ENCODE peak calls at places on chromosomes 1 and 21, in ten cellular contexts. H is fibroblast of mammary gland, C is Peyer's patch, V is epithelial cell of esophagus, F is testis, X is heart left ventricle, J is tibial nerve, S is HL-60, Y is cardiac fibroblast, W is psoas muscle. A is an unnamed sample.

GRCh38 chr1:59020151-59020997 is 236.5 kb upstream of the JUN start:
- DNase-seq in Y (peak; percentile 81), V (peak; percentile 66), S (no peak), J (peak; percentile 51), H (peak; percentile 87), W (peak; percentile 70), F (peak; percentile 55), C (peak; percentile 68), X (peak; percentile 64), A (no peak)

GRCh38 chr1:30522031-30523004 is 201.1 kb downstream of the MATN1 start:
- DNase-seq in V (peak; percentile 55), F (peak; percentile 30), W (peak; percentile 91), C (peak; percentile 3), Y (no peak), S (no peak), H (peak; percentile 86), J (peak; percentile 79), X (peak; percentile 82), A (peak; percentile 46)

GRCh38 chr1:108590947-108591346 is 31.0 kb downstream of the EEIG2 start:
- DNase-seq in W (no peak), H (peak; percentile 95), S (peak; percentile 43), X (no peak), F (no peak), J (no peak), C (no peak), V (peak; percentile 31), Y (peak; percentile 98), A (no peak)

GRCh38 chr1:30085814-30086770 is 637.3 kb downstream of the MATN1 start:
- DNase-seq in C (no peak), X (peak; percentile 54), Y (no peak), F (peak; percentile 86), V (no peak), H (peak; percentile 17), S (no peak), W (peak; percentile 64), J (peak; percentile 34), A (peak; percentile 46)

GRCh38 chr1:228723287-228723686 is 12.0 kb upstream of the RHOU start:
- DNase-seq in Y (no peak), W (no peak), H (no peak), X (no peak), F (no peak), C (no peak), S (no peak), V (no peak), J (no peak), A (no peak)

GRCh38 chr1:161733526-161733925 is 12.2 kb downstream of the FCRLB start:
- DNase-seq in Y (peak; percentile 93), C (no peak), V (peak; percentile 93), X (no peak), F (no peak), H (peak; percentile 96), W (no peak), J (no peak), S (peak; percentile 73), A (no peak)

GRCh38 chr1:8551613-8552093 is 233.7 kb downstream of the SLC45A1 start:
- DNase-seq in J (no peak), F (no peak), S (no peak), H (peak; percentile 29), C (no peak), X (no peak), V (no peak), Y (no peak), W (no peak), A (no peak)

GRCh38 chr1:74468982-74469603 is 43.3 kb downstream of the LRRC53 start:
- DNase-seq in H (peak; percentile 54), Y (peak; percentile 61), V (peak; percentile 54), F (no peak), C (no peak), W (no peak), J (no peak), S (no peak), X (no peak), A (no peak)

GRCh38 chr1:84570436-84571149 is 3.6 kb downstream of the CTBS start:
- DNase-seq in J (no peak), C (no peak), H (peak; percentile 74), S (no peak), V (peak; percentile 28), F (no peak), Y (peak; percentile 59), X (no peak), W (no peak), A (no peak)

GRCh38 chr1:118159578-118159977 is 25.4 kb downstream of the SPAG17 start:
- DNase-seq in F (no peak), S (no peak), Y (no peak), H (no peak), J (no peak), X (no peak), W (no peak), C (no peak), V (no peak), A (no peak)

GRCh38 chr1:12090326-12090725 is 27.2 kb downstream of the TNFRSF8 start:
- DNase-seq in W (no peak), J (no peak), H (no peak), F (no peak), V (no peak), Y (no peak), S (no peak), C (no peak), X (no peak), A (no peak)

GRCh38 chr1:209769171-209769904 is 13.5 kb downstream of the TRAF3IP3 start:
- DNase-seq in H (peak; percentile 86), W (peak; percentile 76), X (peak; percentile 78), J (peak; percentile 64), F (peak; percentile 44), V (peak; percentile 75), C (peak; percentile 87), S (no peak), Y (peak; percentile 94), A (no peak)

GRCh38 chr1:197775282-197776262 is at the start of gene DENND1B:
- DNase-seq in S (peak; percentile 56), Y (peak; percentile 60), W (peak; percentile 83), H (peak; percentile 45), C (peak; percentile 90), X (peak; percentile 82), V (peak; percentile 82), J (peak; percentile 38), F (peak; percentile 80), A (no peak)
- TF ChIP-seq CTCF in S (no peak), Y (no peak), W (peak; percentile 16), H (no peak), C (peak; percentile 14), X (peak; percentile 22), V (no peak), J (peak; percentile 24), F (no peak), A (no peak)

GRCh38 chr21:42048870-42049577 is 22.1 kb upstream of the UMODL1 start:
- DNase-seq in Y (no peak), C (no peak), X (no peak), V (no peak), J (no peak), H (no peak), S (no peak), F (no peak), W (no peak), A (no peak)

GRCh38 chr21:42044871-42045495 is 26.1 kb upstream of the UMODL1 start:
- DNase-seq in W (no peak), J (no peak), X (no peak), V (peak; percentile 42), H (no peak), C (no peak), S (no peak), Y (no peak), F (no peak), A (no peak)

GRCh38 chr21:42051788-42052187 is 19.3 kb upstream of the UMODL1 start:
- DNase-seq in Y (no peak), S (no peak), X (no peak), J (no peak), F (no peak), C (no peak), H (no peak), W (no peak), V (no peak), A (no peak)

GRCh38 chr21:42049578-42050430 is 21.3 kb upstream of the UMODL1 start:
- DNase-seq in V (no peak), Y (no peak), S (no peak), W (no peak), J (no peak), F (no peak), H (no peak), X (no peak), C (no peak), A (no peak)

GRCh38 chr21:42047821-42048613 is 23.1 kb upstream of the UMODL1 start:
- DNase-seq in W (peak; percentile 76), X (peak; percentile 43), Y (peak; percentile 94), C (no peak), H (peak; percentile 98), V (no peak), J (peak; percentile 36), S (no peak), F (peak; percentile 37), A (no peak)
- TF ChIP-seq CTCF in W (no peak), X (no peak), Y (peak; percentile 9), C (no peak), H (peak; percentile 19), V (no peak), J (no peak), S (no peak), F (no peak), A (no peak)

GRCh38 chr1:178055779-178056471 is 38.0 kb upstream of the RASAL2 start:
- DNase-seq in J (no peak), W (no peak), V (peak; percentile 75), F (no peak), X (no peak), Y (peak; percentile 63), S (no peak), H (peak; percentile 37), C (no peak), A (no peak)
- TF ChIP-seq CTCF in J (no peak), W (peak; percentile 16), V (peak; percentile 25), F (no peak), X (peak; percentile 52), Y (peak; percentile 29), S (no peak), H (peak; percentile 10), C (no peak), A (no peak)

GRCh38 chr1:27392778-27393635 is 585 bp downstream of the GPR3 start:
- DNase-seq in H (no peak), W (no peak), J (no peak), V (no peak), X (no peak), C (no peak), S (no peak), Y (no peak), F (no peak), A (no peak)
- TF ChIP-seq CTCF in H (peak; percentile 34), W (no peak), J (no peak), V (peak; percentile 8), X (no peak), C (no peak), S (no peak), Y (peak; percentile 35), F (no peak), A (no peak)

DNA sequence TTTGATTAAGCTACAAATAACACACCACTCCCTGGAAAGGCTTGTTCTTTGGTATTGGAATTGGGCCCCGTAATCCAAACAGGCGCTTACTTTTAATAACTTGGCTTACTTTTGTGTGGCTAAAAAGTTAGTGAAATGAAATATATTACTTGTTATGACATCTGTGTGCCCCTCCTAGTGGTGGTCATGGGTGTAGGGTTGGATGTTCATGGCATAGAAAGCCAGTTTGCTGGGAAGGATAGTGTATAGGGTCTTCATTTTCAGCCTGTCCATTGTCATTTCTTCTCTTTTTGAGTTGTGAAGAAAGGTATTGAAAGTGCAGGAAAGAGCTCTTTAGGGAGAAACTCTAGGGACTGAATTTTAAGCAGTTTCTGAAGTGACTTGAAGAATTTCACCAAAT is 5.9 kb downstream of the CDC14A start:
- DNase-seq in V (no peak), C (no peak), Y (peak; percentile 47), W (no peak), X (no peak), F (peak; percentile 21), S (no peak), J (no peak), H (peak; percentile 39), A (no peak)
- TF ChIP-seq CTCF in V (no peak), C (peak; percentile 23), Y (peak; percentile 60), W (no peak), X (peak; percentile 43), F (no peak), S (no peak), J (no peak), H (peak; percentile 50), A (no peak)